ENCODE peak calls at places on chromosomes 13 and 19, in six cellular contexts. One of them, this sample, is unnamed.

GRCh38 chr13:28475916-28476725 is 18.8 kb downstream of the FLT1 start:
- DNase-seq in spleen: no peak
- DNase-seq in prostate gland: no peak
- DNase-seq in GM12892: no peak
- DNase-seq in erythroblast: no peak
- DNase-seq in heart left ventricle: no peak
- DNase-seq in this sample: no peak

GRCh38 chr13:92530364-92530763 is 696.2 kb upstream of the GPC6 start:
- DNase-seq in spleen: no peak
- DNase-seq in heart left ventricle: no peak
- DNase-seq in erythroblast: no peak
- DNase-seq in prostate gland: no peak
- DNase-seq in GM12892: no peak
- DNase-seq in this sample: no peak

GRCh38 chr13:51764184-51765141 is 39.5 kb downstream of the DHRS12 start:
- DNase-seq in GM12892: peak
- DNase-seq in spleen: no peak
- DNase-seq in erythroblast: no peak
- DNase-seq in heart left ventricle: peak
- DNase-seq in prostate gland: no peak
- DNase-seq in this sample: no peak

GRCh38 chr19:55063492-55063843 is 520 bp upstream of the RDH13 start:
- DNase-seq in prostate gland: no peak
- DNase-seq in erythroblast: no peak
- DNase-seq in heart left ventricle: no peak
- DNase-seq in GM12892: no peak
- DNase-seq in spleen: no peak
- DNase-seq in this sample: no peak

GRCh38 chr19:48874309-48875135 is 2.3 kb downstream of the PPP1R15A start:
- DNase-seq in GM12892: no peak
- DNase-seq in spleen: no peak
- DNase-seq in heart left ventricle: peak
- DNase-seq in prostate gland: no peak
- DNase-seq in erythroblast: peak
- DNase-seq in this sample: no peak

GRCh38 chr13:105196052-105196451 is 1339.4 kb downstream of the EFNB2 start:
- DNase-seq in erythroblast: no peak
- DNase-seq in heart left ventricle: no peak
- DNase-seq in prostate gland: no peak
- DNase-seq in spleen: no peak
- DNase-seq in GM12892: no peak
- DNase-seq in this sample: peak

GRCh38 chr19:58555920-58556632 is 1.2 kb upstream of the CHMP2A start:
- DNase-seq in GM12892: no peak
- DNase-seq in heart left ventricle: no peak
- DNase-seq in spleen: peak
- DNase-seq in erythroblast: no peak
- DNase-seq in prostate gland: no peak
- DNase-seq in this sample: no peak

GRCh38 chr19:32231691-32232090 is 113.7 kb upstream of the ZNF507 start:
- DNase-seq in prostate gland: no peak
- DNase-seq in erythroblast: no peak
- DNase-seq in spleen: no peak
- DNase-seq in heart left ventricle: no peak
- DNase-seq in GM12892: no peak
- DNase-seq in this sample: no peak

GRCh38 chr13:33583398-33583797 is 234.6 kb upstream of the RFC3 start:
- DNase-seq in erythroblast: no peak
- DNase-seq in GM12892: no peak
- DNase-seq in prostate gland: no peak
- DNase-seq in heart left ventricle: no peak
- DNase-seq in spleen: no peak
- DNase-seq in this sample: no peak

GRCh38 chr19:54464624-54465266 is 1.2 kb upstream of the LENG9 start:
- DNase-seq in erythroblast: peak
- DNase-seq in heart left ventricle: peak
- DNase-seq in prostate gland: peak
- DNase-seq in GM12892: peak
- DNase-seq in spleen: peak
- DNase-seq in this sample: peak

GRCh38 chr13:22311734-22312404 is 641.0 kb downstream of the FGF9 start:
- DNase-seq in spleen: peak
- DNase-seq in prostate gland: no peak
- DNase-seq in GM12892: no peak
- DNase-seq in erythroblast: no peak
- DNase-seq in heart left ventricle: peak
- DNase-seq in this sample: no peak

GRCh38 chr19:46611791-46612190 is 10.7 kb downstream of the CALM3 start:
- DNase-seq in spleen: peak
- DNase-seq in heart left ventricle: no peak
- DNase-seq in GM12892: no peak
- DNase-seq in erythroblast: no peak
- DNase-seq in prostate gland: no peak
- DNase-seq in this sample: no peak

GRCh38 chr13:29817604-29818378 is 32.6 kb downstream of the UBL3 start:
- DNase-seq in erythroblast: no peak
- DNase-seq in prostate gland: no peak
- DNase-seq in GM12892: peak
- DNase-seq in spleen: no peak
- DNase-seq in heart left ventricle: no peak
- DNase-seq in this sample: no peak

GRCh38 chr19:50500060-50500752 is 10.8 kb downstream of the JOSD2 start:
- DNase-seq in prostate gland: no peak
- DNase-seq in spleen: peak
- DNase-seq in erythroblast: peak
- DNase-seq in heart left ventricle: peak
- DNase-seq in GM12892: no peak
- DNase-seq in this sample: no peak

GRCh38 chr13:110907951-110908898 is 6.6 kb downstream of the ANKRD10 start:
- DNase-seq in GM12892: no peak
- DNase-seq in erythroblast: no peak
- DNase-seq in spleen: no peak
- DNase-seq in prostate gland: peak
- DNase-seq in heart left ventricle: no peak
- DNase-seq in this sample: peak

GRCh38 chr19:4906963-4907362 is 2.3 kb upstream of the UHRF1 start:
- DNase-seq in heart left ventricle: no peak
- DNase-seq in spleen: no peak
- DNase-seq in prostate gland: no peak
- DNase-seq in erythroblast: no peak
- DNase-seq in GM12892: no peak
- DNase-seq in this sample: no peak

GRCh38 chr13:105220886-105221285 is 1314.6 kb downstream of the EFNB2 start:
- DNase-seq in heart left ventricle: no peak
- DNase-seq in GM12892: no peak
- DNase-seq in erythroblast: no peak
- DNase-seq in prostate gland: no peak
- DNase-seq in spleen: no peak
- DNase-seq in this sample: no peak

GRCh38 chr13:31278874-31279273 is 79.1 kb downstream of the B3GLCT start:
- DNase-seq in spleen: no peak
- DNase-seq in GM12892: no peak
- DNase-seq in prostate gland: no peak
- DNase-seq in heart left ventricle: no peak
- DNase-seq in erythroblast: no peak
- DNase-seq in this sample: no peak

GRCh38 chr13:23868521-23868920 is 20.7 kb downstream of the MIPEP start:
- DNase-seq in GM12892: no peak
- DNase-seq in prostate gland: no peak
- DNase-seq in erythroblast: no peak
- DNase-seq in spleen: no peak
- DNase-seq in heart left ventricle: no peak
- DNase-seq in this sample: no peak

GRCh38 chr19:29665826-29666633 is 769 bp downstream of the PLEKHF1 start:
- DNase-seq in erythroblast: no peak
- DNase-seq in GM12892: no peak
- DNase-seq in prostate gland: no peak
- DNase-seq in heart left ventricle: peak
- DNase-seq in spleen: no peak
- DNase-seq in this sample: no peak
- TF ChIP-seq POLR2A in erythroblast: no peak
- TF ChIP-seq POLR2A in GM12892: no peak
- TF ChIP-seq POLR2A in prostate gland: no peak
- TF ChIP-seq POLR2A in heart left ventricle: peak
- TF ChIP-seq POLR2A in spleen: no peak
- TF ChIP-seq POLR2A in this sample: no peak

DNA sequence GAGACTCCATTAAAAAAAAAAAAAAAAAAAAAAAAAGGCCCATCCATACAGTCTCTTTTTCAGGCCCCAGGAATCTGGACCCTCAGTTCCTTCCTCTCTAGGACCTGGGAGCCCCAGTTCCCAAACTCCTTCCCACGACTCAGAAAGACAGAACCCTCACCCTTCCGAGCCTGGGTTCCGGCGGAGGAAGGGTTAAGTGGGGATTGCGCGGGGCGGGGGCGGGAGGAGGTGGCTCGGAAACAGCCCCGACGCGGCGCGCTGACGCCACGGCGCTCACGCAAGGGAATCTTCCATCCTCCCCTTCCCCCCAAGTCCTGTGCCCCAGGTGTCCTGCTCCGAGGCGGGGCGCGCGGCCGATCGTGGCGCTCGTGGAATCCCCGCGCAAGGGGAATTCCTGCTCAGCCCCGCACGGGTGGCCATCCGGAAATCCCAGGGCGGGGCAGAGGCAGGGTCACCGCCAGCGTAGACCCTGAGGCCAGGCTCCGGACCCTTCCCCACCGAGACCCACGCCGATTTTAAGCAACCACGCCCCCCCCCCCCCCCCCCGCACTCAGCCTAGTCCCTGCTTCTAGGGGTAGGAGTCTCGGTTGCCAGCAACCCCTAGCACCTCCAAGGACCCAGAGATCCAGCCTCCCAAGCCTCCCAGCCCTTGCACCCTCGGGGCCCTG is 659 bp downstream of the NFKBID start:
- DNase-seq in GM12892: peak
- DNase-seq in prostate gland: peak
- DNase-seq in erythroblast: peak
- DNase-seq in spleen: peak
- DNase-seq in heart left ventricle: peak
- DNase-seq in this sample: peak
- TF ChIP-seq POLR2A in GM12892: peak
- TF ChIP-seq POLR2A in prostate gland: peak
- TF ChIP-seq POLR2A in erythroblast: no peak
- TF ChIP-seq POLR2A in spleen: no peak
- TF ChIP-seq POLR2A in heart left ventricle: no peak
- TF ChIP-seq POLR2A in this sample: peak

GRCh38 chr19:40611096-40611495 is 9.9 kb downstream of the LTBP4 start:
- DNase-seq in spleen: peak
- DNase-seq in GM12892: no peak
- DNase-seq in prostate gland: peak
- DNase-seq in heart left ventricle: no peak
- DNase-seq in erythroblast: no peak
- DNase-seq in this sample: no peak

GRCh38 chr19:40607898-40608621 is 6.9 kb downstream of the LTBP4 start:
- DNase-seq in GM12892: no peak
- DNase-seq in prostate gland: no peak
- DNase-seq in spleen: no peak
- DNase-seq in heart left ventricle: no peak
- DNase-seq in erythroblast: no peak
- DNase-seq in this sample: no peak

GRCh38 chr19:40608957-40609356 is 7.8 kb downstream of the LTBP4 start:
- DNase-seq in GM12892: no peak
- DNase-seq in prostate gland: no peak
- DNase-seq in erythroblast: no peak
- DNase-seq in spleen: no peak
- DNase-seq in heart left ventricle: no peak
- DNase-seq in this sample: no peak

GRCh38 chr19:40610396-40611064 is 9.4 kb downstream of the LTBP4 start:
- DNase-seq in erythroblast: peak
- DNase-seq in prostate gland: no peak
- DNase-seq in heart left ventricle: peak
- DNase-seq in GM12892: no peak
- DNase-seq in spleen: peak
- DNase-seq in this sample: no peak

GRCh38 chr19:40609561-40610395 is 8.6 kb downstream of the LTBP4 start:
- DNase-seq in heart left ventricle: peak
- DNase-seq in spleen: peak
- DNase-seq in prostate gland: peak
- DNase-seq in GM12892: peak
- DNase-seq in erythroblast: peak
- DNase-seq in this sample: peak
- TF ChIP-seq POLR2A in heart left ventricle: no peak
- TF ChIP-seq POLR2A in spleen: no peak
- TF ChIP-seq POLR2A in prostate gland: peak
- TF ChIP-seq POLR2A in GM12892: no peak
- TF ChIP-seq POLR2A in erythroblast: no peak
- TF ChIP-seq POLR2A in this sample: no peak

GRCh38 chr13:114123448-114123847 is 9.0 kb downstream of the RASA3 start:
- DNase-seq in heart left ventricle: no peak
- DNase-seq in prostate gland: no peak
- DNase-seq in erythroblast: no peak
- DNase-seq in spleen: no peak
- DNase-seq in GM12892: no peak
- DNase-seq in this sample: no peak

GRCh38 chr13:114122591-114123211 is 9.7 kb downstream of the RASA3 start:
- DNase-seq in erythroblast: no peak
- DNase-seq in spleen: no peak
- DNase-seq in prostate gland: no peak
- DNase-seq in heart left ventricle: no peak
- DNase-seq in GM12892: no peak
- DNase-seq in this sample: no peak

GRCh38 chr13:114123876-114124275 is 8.5 kb downstream of the RASA3 start:
- DNase-seq in erythroblast: no peak
- DNase-seq in spleen: no peak
- DNase-seq in GM12892: no peak
- DNase-seq in heart left ventricle: no peak
- DNase-seq in prostate gland: no peak
- DNase-seq in this sample: no peak

GRCh38 chr13:114120486-114121430 is 11.7 kb downstream of the RASA3 start:
- DNase-seq in heart left ventricle: no peak
- DNase-seq in GM12892: no peak
- DNase-seq in prostate gland: no peak
- DNase-seq in spleen: no peak
- DNase-seq in erythroblast: no peak
- DNase-seq in this sample: no peak

DNA sequence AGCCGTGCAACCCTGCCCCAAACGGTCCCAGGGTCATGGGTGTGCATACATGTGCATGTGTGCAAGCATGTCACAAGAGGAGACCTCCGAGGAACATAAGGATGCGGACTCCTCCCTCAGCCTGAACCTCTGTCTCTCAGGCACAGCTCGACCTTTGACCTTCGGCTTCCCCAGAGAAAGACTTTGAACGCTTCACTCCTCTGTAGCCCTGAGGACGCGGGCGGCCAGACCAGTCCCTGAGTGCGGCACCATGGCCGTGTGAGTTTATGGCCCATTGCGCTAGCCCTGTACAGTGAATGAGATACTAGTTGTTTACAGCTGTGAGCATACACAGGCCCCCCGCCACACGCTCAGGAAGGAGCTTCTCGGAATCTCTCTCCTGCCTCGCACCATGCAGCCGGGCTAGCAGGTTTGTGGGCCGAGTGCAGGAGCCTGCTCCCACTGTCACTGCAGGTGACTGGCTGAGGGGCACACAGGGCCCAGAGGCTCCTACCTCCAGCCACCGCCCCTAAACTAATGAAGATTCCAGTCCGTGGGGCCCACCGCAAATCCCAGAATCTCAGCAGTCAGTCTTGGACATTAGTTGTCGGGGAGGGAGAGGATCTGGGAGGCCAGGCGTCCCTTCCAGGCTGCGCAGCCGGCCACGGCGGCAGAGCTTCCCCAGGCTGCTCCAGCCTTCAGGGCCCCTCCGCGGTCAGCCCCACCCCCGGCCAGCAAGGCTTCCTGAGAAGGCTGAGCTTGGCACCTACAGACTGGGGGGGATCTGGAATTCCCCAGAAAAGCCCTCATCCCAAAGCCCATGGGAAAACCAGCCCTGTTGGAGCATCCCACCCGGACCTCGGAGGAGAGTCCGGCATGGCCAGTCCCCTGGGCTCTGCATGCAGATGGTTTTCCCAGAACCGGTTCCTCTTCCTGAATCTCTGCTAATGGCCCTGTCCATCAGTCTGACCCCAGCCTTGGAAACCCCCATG is 10.6 kb downstream of the RASA3 start:
- DNase-seq in heart left ventricle: no peak
- DNase-seq in GM12892: no peak
- DNase-seq in prostate gland: no peak
- DNase-seq in spleen: no peak
- DNase-seq in erythroblast: no peak
- DNase-seq in this sample: no peak
- TF ChIP-seq POLR2A in heart left ventricle: no peak
- TF ChIP-seq POLR2A in GM12892: no peak
- TF ChIP-seq POLR2A in prostate gland: no peak
- TF ChIP-seq POLR2A in spleen: no peak
- TF ChIP-seq POLR2A in erythroblast: no peak
- TF ChIP-seq POLR2A in this sample: no peak